ENCODE peak calls at places on chromosomes 16 and 17, in seven cellular contexts. Z, F, R, D, W, G and M are unnamed samples.

GRCh38 chr16:55330726-55331647 is 7.0 kb downstream of the IRX6 start:
- DNase-seq in Z (no peak), F (no peak), R (no peak), D (no peak), W (no peak), G (no peak), M (no peak)

GRCh38 chr16:658679-659571 is 9.0 kb upstream of the RHOT2 start:
- DNase-seq in Z (peak; percentile 42), F (no peak), R (no peak), D (no peak), W (no peak), G (no peak), M (no peak)

GRCh38 chr17:51152766-51153209 is 571 bp upstream of the NME1 start:
- DNase-seq in Z (no peak), F (no peak), R (no peak), D (no peak), W (no peak), G (no peak), M (no peak)

GRCh38 chr17:879546-879945 is 97.4 kb downstream of the MRM3 start:
- DNase-seq in Z (peak; percentile 86), F (peak; percentile 92), R (peak; percentile 76), D (peak; percentile 93), W (peak; percentile 97), G (peak; percentile 71), M (peak; percentile 78)

GRCh38 chr16:31501226-31501965 is 6.8 kb downstream of the RUSF1 start:
- DNase-seq in Z (no peak), F (no peak), R (no peak), D (no peak), W (no peak), G (no peak), M (no peak)

GRCh38 chr16:84947022-84947421 is 64.3 kb downstream of the ZDHHC7 start:
- DNase-seq in Z (no peak), F (no peak), R (peak; percentile 66), D (no peak), W (no peak), G (peak; percentile 58), M (no peak)

GRCh38 chr17:19384723-19385391 is 2.1 kb downstream of the MFAP4 start:
- DNase-seq in Z (peak; percentile 94), F (peak; percentile 76), R (peak; percentile 51), D (no peak), W (peak; percentile 51), G (peak; percentile 84), M (peak; percentile 51)

GRCh38 chr17:36617773-36618172 is 16.4 kb downstream of the MRM1 start:
- DNase-seq in Z (no peak), F (no peak), R (no peak), D (no peak), W (no peak), G (no peak), M (no peak)

GRCh38 chr17:4232168-4232813 is 31.5 kb downstream of the ANKFY1 start:
- DNase-seq in Z (no peak), F (no peak), R (no peak), D (no peak), W (no peak), G (no peak), M (no peak)

GRCh38 chr16:4496305-4496704 is 20.1 kb downstream of the HMOX2 start:
- DNase-seq in Z (no peak), F (no peak), R (no peak), D (no peak), W (no peak), G (no peak), M (no peak)

GRCh38 chr17:18004345-18004744 is 31.7 kb downstream of the DRC3 start:
- DNase-seq in Z (no peak), F (no peak), R (no peak), D (no peak), W (no peak), G (no peak), M (no peak)

GRCh38 chr16:66603537-66604375 is 748 bp upstream of the CMTM3 start:
- DNase-seq in Z (peak; percentile 64), F (peak; percentile 37), R (peak; percentile 78), D (no peak), W (no peak), G (peak; percentile 59), M (peak; percentile 49)

GRCh38 chr16:2983706-2984136 is 3.5 kb upstream of the PKMYT1 start:
- DNase-seq in Z (peak; percentile 80), F (peak; percentile 85), R (peak; percentile 94), D (no peak), W (peak; percentile 78), G (peak; percentile 89), M (peak; percentile 72)

GRCh38 chr16:30350134-30350871 is 4.8 kb downstream of the CD2BP2 start:
- DNase-seq in Z (no peak), F (no peak), R (no peak), D (no peak), W (no peak), G (peak; percentile 2), M (no peak)

GRCh38 chr17:3026125-3026855 is 37.1 kb downstream of the OR1D5 start:
- DNase-seq in Z (no peak), F (no peak), R (no peak), D (no peak), W (no peak), G (no peak), M (no peak)

DNA sequence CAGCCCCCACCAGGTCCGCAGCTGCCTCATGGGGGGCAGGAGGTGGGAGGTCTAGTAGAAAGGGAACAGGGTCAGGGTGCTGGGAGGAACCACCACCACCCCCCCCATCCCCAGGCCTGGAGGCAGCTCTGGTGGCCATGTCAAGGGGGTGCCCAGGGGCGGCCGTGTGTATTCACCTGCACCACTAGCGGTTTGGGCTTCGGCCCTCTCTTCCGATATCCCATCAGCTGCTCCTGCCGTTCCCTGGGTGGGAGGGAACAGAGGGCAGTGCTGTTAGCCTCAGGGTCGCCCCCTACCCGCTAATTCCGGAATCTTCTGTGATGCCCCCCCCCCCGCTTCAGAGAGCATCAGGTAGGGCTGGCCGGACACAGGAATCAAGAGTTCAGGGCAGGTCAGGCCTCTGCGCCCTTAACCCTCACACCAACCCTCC is 3.8 kb downstream of the CBX4 start:
- DNase-seq in Z (no peak), F (no peak), R (peak; percentile 36), D (no peak), W (peak; percentile 27), G (no peak), M (no peak)
- H3K4me1 ChIP-seq in Z (peaks cover 27% of the 10 kb centered on the region), F (peaks cover 84% of the 10 kb centered on the region), R (peaks cover 46% of the 10 kb centered on the region), D (peaks cover 40% of the 10 kb centered on the region), W (peaks cover 78% of the 10 kb centered on the region), G (peaks cover 61% of the 10 kb centered on the region), M (peaks cover 6% of the 10 kb centered on the region)

DNA sequence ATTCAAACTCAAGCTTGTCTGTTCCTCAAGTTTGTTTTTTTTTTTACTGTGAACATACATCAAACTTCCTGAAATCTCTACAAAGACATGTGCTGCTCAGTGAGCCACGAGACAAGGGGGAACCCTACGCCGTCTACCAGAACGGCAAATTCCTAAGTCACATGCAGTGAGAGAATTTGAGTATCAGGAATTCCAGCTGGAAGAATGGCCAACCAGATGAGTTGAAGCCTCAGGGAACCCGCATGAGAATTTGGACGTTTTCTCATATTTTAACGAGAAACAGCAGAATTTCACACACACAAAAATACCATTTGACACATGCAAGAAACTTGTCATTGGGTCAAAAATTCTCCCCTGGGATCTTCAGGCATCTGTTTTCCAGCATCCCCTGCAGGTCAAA is 414.2 kb upstream of the GOT2 start:
- DNase-seq in Z (no peak), F (no peak), R (no peak), D (no peak), W (no peak), G (no peak), M (no peak)
- TF ChIP-seq CTCF in Z (no peak), F (no peak), R (no peak), D (no peak), W (no peak), G (no peak), M (no peak)

DNA sequence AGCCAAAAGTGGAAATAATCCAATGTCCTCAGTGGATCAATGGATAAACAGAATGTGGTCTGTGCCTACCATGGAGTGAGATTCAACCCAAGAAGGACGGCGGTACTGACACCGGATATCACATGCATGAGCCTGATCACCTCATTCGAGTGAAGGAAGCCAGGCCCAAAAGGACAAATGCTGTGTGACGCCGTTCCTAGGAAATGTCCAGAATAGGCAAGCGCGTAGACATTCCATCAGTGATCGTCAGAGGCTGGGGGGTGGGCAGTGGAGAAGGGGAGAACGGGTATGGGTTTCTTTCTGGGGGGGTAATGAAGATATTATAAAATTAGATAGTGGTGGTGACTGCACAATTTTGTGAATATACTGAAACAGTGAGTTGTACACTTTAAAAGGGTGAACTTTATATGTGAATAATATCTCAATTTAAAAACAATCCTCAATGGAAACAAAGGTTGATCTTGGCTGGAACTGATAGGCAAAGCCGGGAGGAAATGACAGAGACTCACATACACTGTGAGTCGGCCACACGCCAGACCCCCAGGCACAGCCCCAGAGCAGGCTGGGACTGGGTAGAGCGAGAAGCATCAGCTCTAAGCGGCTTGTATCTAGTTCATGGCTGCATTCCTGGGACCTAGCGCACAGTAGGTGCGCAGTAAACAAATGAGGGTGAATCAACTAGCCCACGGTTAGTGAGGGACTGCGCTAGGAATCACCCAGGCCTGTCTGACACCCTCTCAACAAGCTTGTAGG is 3.5 kb downstream of the DBNDD1 start:
- DNase-seq in Z (no peak), F (no peak), R (no peak), D (no peak), W (no peak), G (no peak), M (no peak)
- TF ChIP-seq POLR2A in Z (no peak), F (no peak), R (no peak), D (no peak), W (no peak), G (no peak), M (no peak)

GRCh38 chr16:11620243-11621003 is 33.7 kb upstream of the LITAF start:
- DNase-seq in Z (no peak), F (no peak), R (no peak), D (no peak), W (no peak), G (no peak), M (no peak)
- H3K4me1 ChIP-seq in Z (peaks cover 10% of the 10 kb centered on the region), F (peaks cover 16% of the 10 kb centered on the region), R (peaks cover 18% of the 10 kb centered on the region), D (peaks cover 8% of the 10 kb centered on the region), W (peaks cover 3% of the 10 kb centered on the region), G (no peaks in the 10 kb centered on the region), M (no peaks in the 10 kb centered on the region)

GRCh38 chr17:39979865-39980401 is 674 bp upstream of the PSMD3 start:
- DNase-seq in Z (peak; percentile 28), F (no peak), R (peak; percentile 81), D (no peak), W (no peak), G (peak; percentile 23), M (no peak)
- TF ChIP-seq CTCF in Z (no peak), F (no peak), R (peak; percentile 51), D (no peak), W (no peak), G (no peak), M (no peak)

DNA sequence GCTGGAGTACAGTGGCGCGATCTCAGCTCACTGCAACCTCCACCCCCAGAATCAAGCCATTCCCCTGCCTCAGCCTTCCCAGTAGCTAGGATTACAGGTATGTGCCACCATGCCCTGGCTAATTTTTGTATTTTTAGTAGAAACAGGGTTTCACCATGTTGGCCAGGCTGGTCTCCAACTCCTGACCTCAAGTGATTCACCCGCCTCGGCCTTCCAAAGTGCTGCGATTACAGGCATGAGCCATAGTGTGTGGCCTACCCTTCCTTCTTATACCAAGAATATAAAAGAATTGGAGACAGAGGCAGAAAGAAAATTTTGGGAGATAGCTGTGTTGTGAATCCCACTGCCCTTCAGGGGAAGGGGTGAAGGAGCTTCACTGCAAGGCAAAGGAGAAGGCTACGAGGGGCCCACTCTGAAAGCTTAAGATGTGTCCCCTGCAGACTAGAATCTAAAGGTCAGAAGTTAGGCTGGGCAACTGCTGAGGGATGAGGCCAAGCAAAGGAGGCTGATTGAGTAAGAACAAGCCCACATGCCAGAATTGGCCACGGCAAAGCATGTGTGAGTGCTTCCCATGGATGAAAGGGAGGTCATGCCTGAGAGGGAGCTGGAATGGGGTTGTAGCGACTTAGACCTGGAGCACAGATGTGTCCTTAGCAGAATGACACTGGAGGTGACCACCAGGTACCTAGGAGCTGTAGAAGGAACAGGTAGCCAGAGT is 8.4 kb upstream of the CRYBA1 start:
- DNase-seq in Z (no peak), F (no peak), R (no peak), D (no peak), W (no peak), G (no peak), M (no peak)
- TF ChIP-seq POLR2A in Z (no peak), F (no peak), R (no peak), D (no peak), W (no peak), G (no peak), M (no peak)